ENCODE peak calls at places on chromosomes 7 and 10, in seven cellular contexts. L is body of pancreas, V is K562, S is adrenal gland, B is upper lobe of left lung, J is heart left ventricle, X is ovary. E is an unnamed sample. For H3K27me3 and H3K4me1, the result is how much of the 10 kb centered on the place peaks cover.

GRCh38 chr10:5291501-5292195 is 73.1 kb upstream of the UCN3 start:
- DNase-seq in L (no peak), V (peak), S (peak), B (peak), J (peak), X (no peak), E (peak)

GRCh38 chr7:47451851-47452205 is 130.1 kb downstream of the TNS3 start:
- DNase-seq in L (no peak), V (no peak), S (no peak), B (no peak), J (no peak), X (no peak), E (no peak)

GRCh38 chr7:95723583-95724180 is 48.7 kb upstream of the DYNC1I1 start:
- DNase-seq in L (peak), V (peak), S (peak), B (no peak), J (no peak), X (peak), E (no peak)

GRCh38 chr7:30253796-30254165 is 30.6 kb upstream of the ZNRF2 start:
- DNase-seq in L (no peak), V (no peak), S (no peak), B (no peak), J (no peak), X (no peak), E (no peak)

GRCh38 chr10:90964781-90965462 is 44.0 kb upstream of the ANKRD1 start:
- DNase-seq in L (no peak), V (no peak), S (peak), B (no peak), J (peak), X (no peak), E (no peak)

GRCh38 chr10:15254808-15255655 is 86.5 kb upstream of the NMT2 start:
- DNase-seq in L (peak), V (no peak), S (no peak), B (no peak), J (no peak), X (no peak), E (no peak)

GRCh38 chr10:77328272-77328816 is 309.3 kb downstream of the KCNMA1 start:
- DNase-seq in L (peak), V (peak), S (peak), B (no peak), J (no peak), X (no peak), E (no peak)

GRCh38 chr7:131188367-131189339 is 139.0 kb upstream of the MKLN1 start:
- DNase-seq in L (no peak), V (peak), S (peak), B (peak), J (no peak), X (no peak), E (no peak)

GRCh38 chr7:50068026-50068425 is 25.0 kb downstream of the ZPBP start:
- DNase-seq in L (peak), V (no peak), S (peak), B (no peak), J (no peak), X (no peak), E (no peak)

GRCh38 chr7:138564365-138564764 is 104.3 kb downstream of the TRIM24 start:
- DNase-seq in L (no peak), V (no peak), S (peak), B (peak), J (no peak), X (no peak), E (no peak)

GRCh38 chr7:122887198-122887597 is 938 bp upstream of the CADPS2 start:
- DNase-seq in L (peak), V (no peak), S (peak), B (peak), J (peak), X (peak), E (peak)

GRCh38 chr10:25696013-25696708 is 237.9 kb upstream of the MYO3A start:
- DNase-seq in L (no peak), V (no peak), S (no peak), B (no peak), J (no peak), X (no peak), E (no peak)

GRCh38 chr10:118422241-118422640 is 80.1 kb upstream of the FAM204A start:
- DNase-seq in L (no peak), V (no peak), S (no peak), B (no peak), J (no peak), X (no peak), E (no peak)

GRCh38 chr10:13526952-13527863 is 1.6 kb downstream of the BEND7 start:
- DNase-seq in L (no peak), V (no peak), S (no peak), B (no peak), J (no peak), X (no peak), E (no peak)

GRCh38 chr10:44334621-44335184 is 50.2 kb downstream of the CXCL12 start:
- DNase-seq in L (peak), V (no peak), S (no peak), B (no peak), J (no peak), X (no peak), E (no peak)

GRCh38 chr7:130288168-130288567 is 4.8 kb upstream of the CPA4 start:
- DNase-seq in L (peak), V (no peak), S (no peak), B (no peak), J (no peak), X (no peak), E (no peak)

GRCh38 chr7:85229544-85229943 is 42.7 kb upstream of the SEMA3D start:
- DNase-seq in L (no peak), V (no peak), S (no peak), B (no peak), J (no peak), X (no peak), E (no peak)

GRCh38 chr10:70974351-70974901 is 86.1 kb upstream of the PCBD1 start:
- DNase-seq in L (no peak), V (peak), S (peak), B (no peak), J (no peak), X (no peak), E (no peak)

GRCh38 chr7:46834921-46835320 is 747.0 kb downstream of the TNS3 start:
- DNase-seq in L (no peak), V (no peak), S (no peak), B (no peak), J (no peak), X (no peak), E (no peak)

GRCh38 chr7:5779108-5779507 is 2.4 kb downstream of the RNF216 start:
- DNase-seq in L (no peak), V (no peak), S (no peak), B (no peak), J (no peak), X (no peak), E (no peak)

GRCh38 chr10:72730462-72730861 is 38.5 kb downstream of the MCU start:
- DNase-seq in L (no peak), V (no peak), S (no peak), B (no peak), J (no peak), X (no peak), E (no peak)

GRCh38 chr7:105673367-105674188 is 92.3 kb upstream of the EFCAB10 start:
- DNase-seq in L (peak), V (no peak), S (peak), B (peak), J (no peak), X (no peak), E (no peak)

GRCh38 chr7:36182854-36183604 is 30.0 kb downstream of the EEPD1 start:
- DNase-seq in L (peak), V (no peak), S (no peak), B (no peak), J (no peak), X (no peak), E (no peak)

GRCh38 chr10:11189581-11190376 is 172.1 kb downstream of the CELF2 start:
- DNase-seq in L (no peak), V (no peak), S (no peak), B (no peak), J (no peak), X (no peak), E (no peak)

GRCh38 chr7:8282162-8282561 is 20.2 kb upstream of the ICA1 start:
- DNase-seq in L (peak), V (no peak), S (no peak), B (no peak), J (no peak), X (no peak), E (no peak)

GRCh38 chr10:118922226-118922625 is 107.3 kb upstream of the NANOS1 start:
- DNase-seq in L (no peak), V (no peak), S (no peak), B (no peak), J (no peak), X (no peak), E (no peak)

GRCh38 chr7:108380527-108380926 is 75.7 kb downstream of the NRCAM start:
- DNase-seq in L (no peak), V (no peak), S (no peak), B (no peak), J (no peak), X (no peak), E (no peak)

GRCh38 chr7:20784311-20785210 is 2.1 kb downstream of the SP8 start:
- DNase-seq in L (no peak), V (no peak), S (no peak), B (no peak), J (no peak), X (no peak), E (no peak)

GRCh38 chr7:113562242-113562641 is 356.6 kb downstream of the PPP1R3A start:
- DNase-seq in L (no peak), V (no peak), S (no peak), B (no peak), J (no peak), X (no peak), E (no peak)

GRCh38 chr7:148761499-148762278 is 63.0 kb downstream of the CUL1 start:
- DNase-seq in L (no peak), V (no peak), S (no peak), B (no peak), J (no peak), X (no peak), E (no peak)

GRCh38 chr7:114047889-114048288 is 129.1 kb upstream of the PPP1R3A start:
- DNase-seq in L (no peak), V (no peak), S (no peak), B (no peak), J (no peak), X (no peak), E (no peak)

GRCh38 chr7:57361406-57361805 is 88.6 kb upstream of the ZNF716 start:
- DNase-seq in L (no peak), V (no peak), S (no peak), B (no peak), J (no peak), X (no peak), E (no peak)

GRCh38 chr7:73663033-73663432 is 4.6 kb upstream of the VPS37D start:
- DNase-seq in L (no peak), V (no peak), S (no peak), B (no peak), J (no peak), X (no peak), E (no peak)

GRCh38 chr10:101485207-101485606 is 102.8 kb downstream of the POLL start:
- DNase-seq in L (no peak), V (no peak), S (no peak), B (no peak), J (no peak), X (no peak), E (no peak)

DNA sequence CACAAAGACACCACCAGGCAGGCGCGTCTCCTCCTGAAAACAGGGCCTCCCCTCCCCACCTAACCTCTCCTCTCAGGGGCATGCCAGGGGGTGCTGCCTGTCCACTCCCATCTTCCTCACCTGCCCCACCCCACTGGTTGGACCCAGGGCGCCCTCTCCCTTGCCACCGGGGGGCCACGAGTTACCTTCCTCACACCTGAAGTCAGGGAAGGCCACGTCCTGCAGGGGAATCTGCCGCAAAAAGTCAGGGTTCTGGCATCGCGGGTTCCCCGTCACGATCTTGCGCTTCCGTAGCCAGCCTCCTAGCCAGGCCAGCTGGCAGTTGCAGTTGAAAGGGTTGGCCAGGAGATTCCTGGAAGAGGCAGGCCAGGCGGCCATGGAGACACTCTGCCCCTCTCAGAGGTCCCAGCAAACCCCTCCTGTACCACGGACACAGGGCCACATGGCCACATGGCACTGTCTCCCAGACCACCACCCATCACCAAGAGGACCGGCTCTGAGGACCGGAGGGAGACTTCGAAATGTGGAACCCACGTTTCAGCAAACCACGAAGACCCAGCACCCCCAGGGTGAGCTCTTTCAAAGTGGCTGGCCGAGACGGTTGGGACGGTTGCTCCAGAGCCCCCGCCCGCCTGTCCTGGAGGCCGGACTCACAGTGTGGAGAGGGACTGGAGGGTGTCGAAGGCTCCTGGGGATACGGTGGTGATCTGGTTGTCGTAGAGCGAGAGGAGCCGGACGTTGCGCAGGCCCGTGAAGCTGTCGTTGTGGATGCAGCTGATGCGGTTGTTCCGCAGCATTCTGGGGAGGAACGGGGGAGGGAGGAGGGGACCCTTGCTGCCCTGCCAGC is 142.8 kb downstream of the SLIT1 start:
- DNase-seq in L (no peak), V (no peak), S (no peak), B (no peak), J (no peak), X (no peak), E (no peak)
- H3K27me3 ChIP-seq in L (under half), V (under half), S (under half), B (under half), J (under half), X (under half), E (under half)

GRCh38 chr10:79420974-79421688 is 24.3 kb downstream of the ZCCHC24 start:
- DNase-seq in L (no peak), V (no peak), S (no peak), B (no peak), J (no peak), X (no peak), E (no peak)

GRCh38 chr10:79424221-79425073 is 21.0 kb downstream of the ZCCHC24 start:
- DNase-seq in L (peak), V (no peak), S (no peak), B (peak), J (no peak), X (peak), E (no peak)

GRCh38 chr10:79418886-79419595 is 26.4 kb downstream of the ZCCHC24 start:
- DNase-seq in L (no peak), V (no peak), S (no peak), B (no peak), J (no peak), X (no peak), E (no peak)

GRCh38 chr10:79425074-79425532 is 20.3 kb downstream of the ZCCHC24 start:
- DNase-seq in L (no peak), V (no peak), S (no peak), B (no peak), J (no peak), X (no peak), E (no peak)

DNA sequence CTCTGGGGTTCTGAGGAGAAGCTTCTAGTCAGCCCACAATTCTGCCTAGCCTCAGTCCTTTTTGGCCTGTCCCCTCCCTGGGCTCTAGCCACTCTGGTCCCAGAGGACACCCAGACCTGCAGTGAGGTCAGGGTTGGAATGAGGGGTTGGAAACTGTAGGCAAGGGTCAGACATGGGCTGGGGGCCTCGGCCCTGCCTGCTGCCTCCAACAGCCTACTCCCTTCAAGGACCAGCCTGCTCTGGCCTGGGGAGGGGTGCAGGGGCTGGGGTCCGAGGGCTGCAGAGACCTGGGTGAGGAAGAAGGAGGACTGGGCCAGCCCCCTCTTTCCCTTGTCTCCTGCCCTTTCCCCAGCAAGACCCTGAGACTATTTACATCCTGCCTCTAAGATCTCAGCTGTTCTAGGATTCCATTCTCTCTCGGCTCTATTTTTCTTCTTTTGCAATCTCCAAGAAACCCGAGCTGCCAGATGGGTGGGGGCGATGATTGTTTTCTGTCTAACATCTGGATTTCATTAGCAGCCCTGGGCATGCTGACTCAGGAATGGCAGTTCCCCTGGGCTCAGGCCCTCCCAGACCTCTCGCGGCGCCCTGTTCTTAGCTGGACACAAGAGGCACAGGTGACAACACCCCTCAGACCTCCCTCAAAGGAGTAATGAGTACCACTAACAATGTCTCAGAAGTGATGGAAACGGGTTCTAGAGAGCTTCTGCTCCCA is 23.1 kb downstream of the ZCCHC24 start:
- DNase-seq in L (no peak), V (no peak), S (no peak), B (no peak), J (no peak), X (no peak), E (peak)
- H3K4me1 ChIP-seq in L (under half), V (under half), S (half or more), B (half or more), J (under half), X (under half), E (half or more)

GRCh38 chr7:44082541-44083207 is 344 bp upstream of the POLM start:
- DNase-seq in L (peak), V (peak), S (peak), B (peak), J (peak), X (peak), E (peak)
- TF ChIP-seq POLR2A in L (peak), V (peak), S (peak), B (peak), J (peak), X (peak), E (no peak)

GRCh38 chr10:126651461-126651860 is 19.0 kb downstream of the C10orf90 start:
- DNase-seq in L (no peak), V (no peak), S (no peak), B (no peak), J (no peak), X (no peak), E (no peak)

GRCh38 chr10:126646101-126646500 is 24.4 kb downstream of the C10orf90 start:
- DNase-seq in L (no peak), V (no peak), S (no peak), B (no peak), J (no peak), X (no peak), E (no peak)

GRCh38 chr10:126650164-126650563 is 20.3 kb downstream of the C10orf90 start:
- DNase-seq in L (no peak), V (no peak), S (no peak), B (no peak), J (no peak), X (no peak), E (no peak)

DNA sequence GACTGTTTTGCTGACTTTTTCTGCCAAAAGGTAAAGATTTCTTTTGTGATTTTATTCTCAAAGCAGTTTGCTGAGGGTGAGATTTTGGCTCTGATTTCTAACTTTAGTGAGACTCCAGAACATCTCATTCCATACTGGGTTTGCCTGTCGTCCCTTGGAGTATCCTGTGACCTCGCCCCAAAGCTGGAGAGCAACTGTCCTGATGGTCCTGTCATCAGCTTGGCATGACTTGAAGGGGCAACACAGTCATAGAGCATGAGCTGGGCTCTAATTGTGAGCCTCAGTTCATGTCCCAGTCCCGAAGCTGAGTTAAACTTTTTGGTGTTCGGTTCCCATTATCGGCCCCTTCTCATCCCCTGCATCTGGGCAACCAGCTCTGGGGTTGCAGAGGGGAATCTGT is 23.4 kb downstream of the C10orf90 start:
- DNase-seq in L (no peak), V (no peak), S (no peak), B (no peak), J (no peak), X (no peak), E (no peak)
- H3K27me3 ChIP-seq in L (under half), V (under half), S (under half), B (under half), J (under half), X (under half), E (under half)

GRCh38 chr10:132462463-132463332 is 65.7 kb downstream of the PWWP2B start:
- DNase-seq in L (no peak), V (no peak), S (no peak), B (no peak), J (no peak), X (no peak), E (no peak)

GRCh38 chr10:132464256-132465192 is 67.5 kb downstream of the PWWP2B start:
- DNase-seq in L (peak), V (no peak), S (peak), B (no peak), J (peak), X (peak), E (peak)

GRCh38 chr10:132461683-132462231 is 64.8 kb downstream of the PWWP2B start:
- DNase-seq in L (no peak), V (no peak), S (no peak), B (no peak), J (no peak), X (no peak), E (peak)

GRCh38 chr10:132465193-132465888 is 68.3 kb downstream of the PWWP2B start:
- DNase-seq in L (no peak), V (peak), S (no peak), B (no peak), J (no peak), X (no peak), E (no peak)

GRCh38 chr10:132463333-132464255 is 66.6 kb downstream of the PWWP2B start:
- DNase-seq in L (no peak), V (no peak), S (no peak), B (no peak), J (no peak), X (no peak), E (peak)
- H3K4me1 ChIP-seq in L (under half), V (under half), S (under half), B (under half), J (under half), X (under half), E (under half)

E was measured in suprapubic skin.